ENCODE peak calls at places on chromosome 3, in eight cellular contexts. L, X, B, H, C, R, Z and F are unnamed samples.

GRCh38 chr3:123667784-123668183 is 82.9 kb upstream of the HACD2 start:
- DNase-seq in L (no peak), X (no peak), B (no peak), H (no peak), C (no peak), R (peak; percentile 37), Z (no peak), F (no peak)

GRCh38 chr3:132351222-132351806 is 34.1 kb downstream of the ACP3 start:
- DNase-seq in L (no peak), X (no peak), B (no peak), H (no peak), C (no peak), R (no peak), Z (no peak), F (no peak)

GRCh38 chr3:96491868-96492267 is 322.5 kb upstream of the EPHA6 start:
- DNase-seq in L (no peak), X (no peak), B (no peak), H (no peak), C (no peak), R (no peak), Z (no peak), F (no peak)

GRCh38 chr3:183253961-183254815 is 1.1 kb downstream of the B3GNT5 start:
- DNase-seq in L (no peak), X (no peak), B (no peak), H (no peak), C (peak; percentile 27), R (peak; percentile 50), Z (no peak), F (no peak)

GRCh38 chr3:134368751-134369105 is 5.5 kb downstream of the AMOTL2 start:
- DNase-seq in L (no peak), X (no peak), B (no peak), H (no peak), C (no peak), R (no peak), Z (no peak), F (no peak)

GRCh38 chr3:46693038-46693896 is at the start of gene ALS2CL:
- DNase-seq in L (peak; percentile 62), X (peak; percentile 63), B (peak; percentile 65), H (peak; percentile 30), C (peak; percentile 55), R (peak; percentile 18), Z (peak; percentile 40), F (peak; percentile 55)

GRCh38 chr3:171415070-171415469 is 45.1 kb downstream of the TNIK start:
- DNase-seq in L (no peak), X (no peak), B (no peak), H (no peak), C (no peak), R (peak; percentile 51), Z (no peak), F (no peak)

GRCh38 chr3:194959217-194959616 is 273.5 kb downstream of the FAM43A start:
- DNase-seq in L (no peak), X (no peak), B (peak; percentile 25), H (no peak), C (no peak), R (no peak), Z (no peak), F (no peak)

GRCh38 chr3:72517804-72518442 is 330.3 kb downstream of the SHQ1 start:
- DNase-seq in L (no peak), X (no peak), B (no peak), H (no peak), C (no peak), R (peak; percentile 27), Z (no peak), F (no peak)

GRCh38 chr3:112855883-112856282 is 9.2 kb upstream of the CD200R1L start:
- DNase-seq in L (no peak), X (no peak), B (no peak), H (no peak), C (no peak), R (no peak), Z (no peak), F (no peak)

GRCh38 chr3:105791134-105791533 is 77.7 kb downstream of the CBLB start:
- DNase-seq in L (no peak), X (no peak), B (no peak), H (no peak), C (no peak), R (peak; percentile 75), Z (no peak), F (no peak)

GRCh38 chr3:127678315-127678599 is 5.5 kb downstream of the ABTB1 start:
- DNase-seq in L (no peak), X (no peak), B (peak; percentile 13), H (no peak), C (no peak), R (no peak), Z (no peak), F (no peak)

GRCh38 chr3:98702166-98702565 is 61.0 kb upstream of the ST3GAL6 start:
- DNase-seq in L (no peak), X (no peak), B (no peak), H (no peak), C (no peak), R (no peak), Z (no peak), F (no peak)

GRCh38 chr3:42804831-42805821 is 836 bp upstream of the HIGD1A start:
- DNase-seq in L (no peak), X (no peak), B (no peak), H (no peak), C (no peak), R (peak; percentile 8), Z (no peak), F (no peak)

GRCh38 chr3:60431599-60431958 is 819.7 kb downstream of the FHIT start:
- DNase-seq in L (no peak), X (no peak), B (no peak), H (peak; percentile 1), C (no peak), R (peak; percentile 56), Z (no peak), F (no peak)